ENCODE peak calls at places on chromosome 6, in five cellular contexts. N, K, G, M and R are unnamed samples.

GRCh38 chr6:98039876-98040605 is 757.0 kb upstream of the MMS22L start:
- DNase-seq in M (no peak), G (no peak), N (no peak), K (no peak), R (no peak)

GRCh38 chr6:85465762-85466161 is 15.9 kb downstream of the NT5E start:
- DNase-seq in M (no peak), N (no peak), K (peak), G (no peak), R (no peak)

GRCh38 chr6:136866872-136867416 is 44.6 kb downstream of the PEX7 start:
- DNase-seq in M (no peak), G (no peak), N (no peak), K (no peak), R (no peak)

GRCh38 chr6:11500008-11500407 is 37.5 kb upstream of the TMEM170B start:
- DNase-seq in M (no peak), K (no peak), N (no peak), G (no peak), R (no peak)

GRCh38 chr6:81806793-81807565 is 54.5 kb upstream of the TENT5A start:
- DNase-seq in M (no peak), K (no peak), N (no peak), G (no peak), R (no peak)

GRCh38 chr6:1424306-1424927 is 35.0 kb downstream of the FOXF2 start:
- DNase-seq in N (no peak), G (no peak), K (peak), M (peak), R (no peak)

GRCh38 chr6:84648444-84648843 is 116.0 kb downstream of the TBX18 start:
- DNase-seq in N (no peak), M (no peak), G (no peak), K (no peak), R (no peak)

GRCh38 chr6:134683783-134684765 is 265.8 kb downstream of the ALDH8A1 start:
- DNase-seq in G (no peak), K (no peak), N (no peak), M (no peak), R (no peak)

GRCh38 chr6:6542357-6542756 is 46.2 kb upstream of the LY86 start:
- DNase-seq in N (no peak), K (no peak), M (no peak), G (no peak), R (no peak)

GRCh38 chr6:169229611-169230321 is 23.9 kb downstream of the THBS2 start:
- DNase-seq in M (no peak), K (no peak), G (no peak), N (no peak), R (no peak)

GRCh38 chr6:157962601-157963084 is 19.0 kb upstream of the SYNJ2 start:
- DNase-seq in K (peak), N (no peak), M (peak), G (no peak), R (no peak)

GRCh38 chr6:150826788-150827187 is 38.7 kb upstream of the MTHFD1L start:
- DNase-seq in K (no peak), M (no peak), N (no peak), G (no peak), R (no peak)

GRCh38 chr6:85579581-85579980 is 14.1 kb downstream of the SNX14 start:
- DNase-seq in K (no peak), M (no peak), N (no peak), G (no peak), R (no peak)

GRCh38 chr6:35687658-35688604 is 784 bp downstream of the FKBP5 start:
- DNase-seq in N (peak), M (peak), G (peak), K (peak), R (peak)

GRCh38 chr6:36326351-36326995 is 10.2 kb downstream of the BNIP5 start:
- DNase-seq in M (no peak), K (no peak), N (no peak), G (no peak), R (no peak)

GRCh38 chr6:21594427-21595264 is 1.1 kb downstream of the SOX4 start:
- DNase-seq in K (peak), G (peak), N (peak), M (no peak), R (peak)

GRCh38 chr6:48835421-48835958 is 627.6 kb downstream of the MMUT start:
- DNase-seq in G (no peak), N (no peak), M (no peak), K (no peak), R (no peak)

GRCh38 chr6:25535302-25536225 is 116.5 kb upstream of the SCGN start:
- DNase-seq in M (no peak), K (no peak), N (no peak), G (no peak), R (no peak)

GRCh38 chr6:116560130-116560529 is 6.6 kb downstream of the CALHM4 start:
- DNase-seq in K (no peak), N (no peak), M (no peak), G (no peak), R (no peak)

GRCh38 chr6:85405175-85405852 is 44.6 kb upstream of the NT5E start:
- DNase-seq in G (no peak), K (peak), N (no peak), M (no peak), R (no peak)

GRCh38 chr6:8558953-8559352 is 123.6 kb upstream of the SLC35B3 start:
- DNase-seq in N (no peak), M (no peak), G (no peak), K (no peak), R (no peak)